ENCODE peak calls at places on chromosomes 7 and 10, in six cellular contexts. I, W, T, Q, P and N are unnamed samples.

GRCh38 chr10:32961892-32962369 is 3.9 kb upstream of the ITGB1 start:
- DNase-seq in I (peak), W (no peak), T (peak), Q (peak), P (no peak), N (no peak)

GRCh38 chr10:14560794-14561765 is 213.6 kb downstream of the FAM107B start:
- DNase-seq in I (no peak), W (no peak), T (no peak), Q (no peak), P (no peak), N (no peak)

GRCh38 chr10:89242840-89243586 is 8.6 kb downstream of the LIPA start:
- DNase-seq in I (no peak), W (no peak), T (no peak), Q (no peak), P (no peak), N (no peak)

GRCh38 chr7:55191161-55191925 is 172.5 kb downstream of the EGFR start:
- DNase-seq in I (no peak), W (no peak), T (peak), Q (no peak), P (no peak), N (no peak)

GRCh38 chr7:38863609-38864291 is 45.2 kb downstream of the VPS41 start:
- DNase-seq in I (no peak), W (no peak), T (no peak), Q (no peak), P (no peak), N (no peak)

GRCh38 chr7:115707236-115707635 is 323.3 kb downstream of the TFEC start:
- DNase-seq in I (peak), W (no peak), T (no peak), Q (peak), P (no peak), N (no peak)

GRCh38 chr7:81925530-81925929 is 155.7 kb upstream of the HGF start:
- DNase-seq in I (no peak), W (no peak), T (no peak), Q (no peak), P (no peak), N (no peak)

GRCh38 chr10:16352146-16352545 is 84.7 kb upstream of the PTER start:
- DNase-seq in I (no peak), W (no peak), T (no peak), Q (no peak), P (no peak), N (no peak)

GRCh38 chr7:19290936-19291335 is 145.7 kb upstream of the FERD3L start:
- DNase-seq in I (no peak), W (no peak), T (no peak), Q (no peak), P (no peak), N (no peak)

GRCh38 chr10:121927361-121927840 is 430 bp downstream of the ATE1 start:
- DNase-seq in I (peak), W (no peak), T (peak), Q (peak), P (peak), N (peak)

GRCh38 chr10:70579234-70580002 is 23.1 kb downstream of the PRF1 start:
- DNase-seq in I (no peak), W (no peak), T (no peak), Q (no peak), P (no peak), N (no peak)

GRCh38 chr7:55887786-55888185 is 530 bp downstream of the ZNF713 start:
- DNase-seq in I (peak), W (no peak), T (no peak), Q (peak), P (no peak), N (no peak)

GRCh38 chr7:113657603-113658002 is 261.2 kb downstream of the PPP1R3A start:
- DNase-seq in I (no peak), W (no peak), T (no peak), Q (no peak), P (no peak), N (no peak)

GRCh38 chr10:72695496-72695895 is 3.6 kb downstream of the MCU start:
- DNase-seq in I (no peak), W (no peak), T (peak), Q (no peak), P (no peak), N (no peak)

GRCh38 chr7:40469481-40469880 is 334.7 kb downstream of the SUGCT start:
- DNase-seq in I (peak), W (no peak), T (no peak), Q (peak), P (no peak), N (no peak)

GRCh38 chr7:94449151-94449725 is 54.5 kb downstream of the COL1A2 start:
- DNase-seq in I (peak), W (no peak), T (peak), Q (peak), P (no peak), N (no peak)